ENCODE peak calls at places on chromosomes 4 and X, in five cellular contexts. T is pancreas, G is IMR-90, F is neuronal stem cell, U is aorta. W is an unnamed sample. For H3K4me1, the result is how much of the 10 kb centered on the place peaks cover.

GRCh38 chr4:39114436-39114835 is 52.4 kb downstream of the KLHL5 start:
- DNase-seq in T (no peak), G (peak), F (no peak), U (no peak), W (no peak)

GRCh38 chr4:99461623-99462401 is 26.7 kb upstream of the ADH7 start:
- DNase-seq in T (no peak), G (no peak), F (no peak), U (no peak), W (no peak)

GRCh38 chr4:169116270-169116901 is 106.3 kb upstream of the CBR4 start:
- DNase-seq in T (no peak), G (peak), F (no peak), U (no peak), W (no peak)

GRCh38 chrX:115579786-115580294 is 18.9 kb downstream of the PLS3 start:
- DNase-seq in T (no peak), G (no peak), F (no peak), U (no peak), W (no peak)

GRCh38 chr4:163048447-163048846 is 118.2 kb downstream of the NAF1 start:
- DNase-seq in T (peak), G (peak), F (no peak), U (no peak), W (peak)

GRCh38 chr4:85724801-85725548 is 250.0 kb downstream of the ARHGAP24 start:
- DNase-seq in T (no peak), G (no peak), F (no peak), U (no peak), W (no peak)

GRCh38 chrX:9204560-9204959 is 170.6 kb upstream of the FAM9B start:
- DNase-seq in T (no peak), G (peak), F (no peak), U (no peak), W (no peak)

GRCh38 chr4:125389713-125390112 is 75.0 kb downstream of the FAT4 start:
- DNase-seq in T (no peak), G (peak), F (no peak), U (no peak), W (no peak)

GRCh38 chrX:65821721-65822496 is 154.5 kb downstream of the MSN start:
- DNase-seq in T (no peak), G (no peak), F (no peak), U (no peak), W (peak)

GRCh38 chr4:168978001-168978700 is 31.9 kb downstream of the CBR4 start:
- DNase-seq in T (no peak), G (peak), F (no peak), U (no peak), W (no peak)

GRCh38 chr4:56908206-56909082 is 744 bp downstream of the REST start:
- DNase-seq in T (peak), G (peak), F (peak), U (peak), W (peak)

GRCh38 chr4:126451237-126451885 is 1136.6 kb downstream of the FAT4 start:
- DNase-seq in T (no peak), G (peak), F (no peak), U (no peak), W (no peak)

GRCh38 chr4:76993787-76994641 is 44.5 kb downstream of the SEPTIN11 start:
- DNase-seq in T (no peak), G (no peak), F (no peak), U (no peak), W (peak)

GRCh38 chr4:82493721-82494425 is 63.5 kb downstream of the ENOPH1 start:
- DNase-seq in T (no peak), G (peak), F (no peak), U (no peak), W (no peak)

GRCh38 chr4:70715097-70715496 is 6.7 kb upstream of the RUFY3 start:
- DNase-seq in T (no peak), G (peak), F (no peak), U (no peak), W (no peak)

GRCh38 chr4:89751416-89751815 is 85.5 kb downstream of the SNCA start:
- DNase-seq in T (no peak), G (no peak), F (no peak), U (no peak), W (no peak)

GRCh38 chr4:168877779-168878491 is 132.1 kb downstream of the CBR4 start:
- DNase-seq in T (peak), G (no peak), F (peak), U (peak), W (peak)

GRCh38 chr4:153533387-153533786 is 67.2 kb downstream of the TMEM131L start:
- DNase-seq in T (no peak), G (no peak), F (no peak), U (no peak), W (no peak)
- H3K4me1 ChIP-seq in T (under half), G (under half), F (under half), U (under half), W (under half)

DNA sequence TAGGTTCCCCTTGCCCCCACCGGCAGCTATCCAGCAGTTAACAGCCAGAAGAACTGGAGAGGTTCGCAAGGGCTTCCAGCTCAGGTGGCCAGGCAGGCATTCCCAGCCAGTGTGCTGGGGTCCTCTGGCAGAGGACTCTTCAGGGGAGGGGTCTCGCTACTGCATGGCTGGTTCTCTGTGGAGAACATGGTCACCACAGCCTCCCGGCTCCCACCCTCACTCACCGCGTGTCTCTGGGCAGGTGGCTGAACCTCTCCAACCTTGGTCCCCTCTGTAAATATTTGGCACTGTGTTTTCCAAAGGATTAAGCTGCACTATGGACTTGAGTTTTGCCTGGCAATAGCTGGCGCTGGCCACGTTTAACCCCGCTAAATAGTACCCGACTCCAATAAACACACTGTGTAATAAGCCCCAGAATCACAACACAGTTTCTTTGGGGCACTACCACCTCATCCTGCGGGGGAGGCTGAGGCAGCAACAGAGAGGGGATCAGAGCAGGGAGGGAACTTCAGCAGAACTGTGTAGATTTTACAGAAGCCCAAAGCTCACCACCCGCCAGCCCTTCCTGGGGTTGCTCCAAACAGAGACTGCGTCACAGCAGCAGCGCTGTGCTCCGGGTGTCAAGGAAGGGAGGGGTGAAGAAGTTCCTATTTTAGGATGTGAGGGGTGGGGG is 15.2 kb downstream of the BCOR start:
- DNase-seq in T (no peak), G (no peak), F (no peak), U (peak), W (peak)
- H3K4me1 ChIP-seq in T (under half), G (under half), F (under half), U (under half), W (under half)

GRCh38 chrX:41721590-41721989 is 2.4 kb upstream of the GPR82 start:
- DNase-seq in T (no peak), G (no peak), F (no peak), U (no peak), W (no peak)
- H3K4me1 ChIP-seq in T (under half), G (under half), F (under half), U (under half), W (under half)

GRCh38 chrX:71999535-71999934 is 88.9 kb downstream of the NHSL2 start:
- DNase-seq in T (no peak), G (no peak), F (no peak), U (no peak), W (no peak)
- H3K4me1 ChIP-seq in T (under half), G (under half), F (under half), U (under half), W (under half)

DNA sequence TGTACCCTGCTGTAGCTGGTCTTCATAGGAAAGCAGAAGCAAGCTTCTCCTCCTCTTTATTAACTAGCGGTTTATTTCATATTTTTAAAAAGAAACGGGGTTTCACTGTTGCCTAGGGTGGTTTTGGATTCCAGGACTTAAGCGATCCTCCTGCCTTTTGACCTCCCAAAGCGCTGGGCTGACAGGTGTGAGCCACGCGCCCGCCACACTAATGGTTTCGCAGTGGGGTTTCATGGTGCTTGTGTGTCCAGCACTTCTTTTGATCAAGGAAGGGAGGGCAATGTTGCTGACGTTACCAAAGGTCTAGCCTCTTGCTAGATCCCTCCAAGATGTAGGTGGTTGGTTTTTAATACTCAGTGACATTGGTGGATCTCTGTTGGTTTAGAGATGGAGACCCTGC is 1.4 kb downstream of the MAEA start:
- DNase-seq in T (no peak), G (no peak), F (no peak), U (no peak), W (no peak)
- H3K4me1 ChIP-seq in T (under half), G (under half), F (under half), U (under half), W (under half)

GRCh38 chr4:112031712-112032328 is 113.4 kb upstream of the FAM241A start:
- DNase-seq in T (peak), G (peak), F (peak), U (no peak), W (peak)

GRCh38 chr4:112029642-112030235 is 115.5 kb upstream of the FAM241A start:
- DNase-seq in T (no peak), G (no peak), F (no peak), U (no peak), W (no peak)
- H3K4me1 ChIP-seq in T (under half), G (under half), F (under half), U (under half), W (under half)

DNA sequence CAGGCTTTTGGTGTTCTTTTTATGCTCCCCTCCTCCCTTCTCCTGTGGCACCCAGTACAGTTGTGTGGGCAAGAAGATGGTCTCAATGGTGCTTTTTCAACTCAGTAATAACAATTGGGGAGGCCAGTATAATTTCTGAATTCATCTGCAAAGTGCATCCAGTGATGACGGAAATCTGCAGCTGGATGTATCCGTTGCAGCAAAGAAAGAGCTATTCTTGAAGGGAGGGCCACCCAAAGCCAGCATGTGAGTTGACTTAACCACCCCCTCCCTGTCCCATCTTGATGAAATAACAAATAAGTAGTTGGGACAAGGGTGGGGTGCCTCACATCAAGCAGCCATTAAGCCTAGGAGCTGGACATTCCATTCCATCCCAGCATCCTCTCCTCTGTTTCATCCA is 30.7 kb downstream of the TSC22D3 start:
- DNase-seq in T (no peak), G (no peak), F (no peak), U (peak), W (no peak)
- H3K4me1 ChIP-seq in T (under half), G (under half), F (under half), U (under half), W (under half)

GRCh38 chrX:140860718-140861117 is 141.7 kb upstream of the SPANXB1 start:
- DNase-seq in T (no peak), G (no peak), F (no peak), U (no peak), W (no peak)
- H3K4me1 ChIP-seq in T (under half), G (under half), F (under half), U (under half), W (under half)

GRCh38 chrX:118526149-118526548 is 30.5 kb downstream of the DOCK11 start:
- DNase-seq in T (no peak), G (no peak), F (no peak), U (no peak), W (no peak)

GRCh38 chrX:118524344-118524743 is 28.7 kb downstream of the DOCK11 start:
- DNase-seq in T (no peak), G (no peak), F (no peak), U (no peak), W (no peak)

GRCh38 chrX:118522230-118522926 is 26.8 kb downstream of the DOCK11 start:
- DNase-seq in T (no peak), G (no peak), F (no peak), U (no peak), W (no peak)

GRCh38 chrX:118525146-118525725 is 29.6 kb downstream of the DOCK11 start:
- DNase-seq in T (no peak), G (no peak), F (no peak), U (no peak), W (no peak)

GRCh38 chrX:118523920-118524319 is 28.3 kb downstream of the DOCK11 start:
- DNase-seq in T (no peak), G (no peak), F (no peak), U (no peak), W (no peak)
- H3K4me1 ChIP-seq in T (under half), G (under half), F (under half), U (under half), W (under half)

GRCh38 chrX:154720067-154720466 is 30.8 kb downstream of the GAB3 start:
- DNase-seq in T (no peak), G (no peak), F (no peak), U (no peak), W (no peak)

GRCh38 chrX:154718607-154719006 is 32.3 kb downstream of the GAB3 start:
- DNase-seq in T (no peak), G (no peak), F (no peak), U (no peak), W (no peak)

GRCh38 chrX:154719132-154719675 is 31.7 kb downstream of the GAB3 start:
- DNase-seq in T (no peak), G (peak), F (no peak), U (no peak), W (no peak)

GRCh38 chrX:154717824-154718223 is 33.1 kb downstream of the GAB3 start:
- DNase-seq in T (no peak), G (peak), F (no peak), U (no peak), W (no peak)

DNA sequence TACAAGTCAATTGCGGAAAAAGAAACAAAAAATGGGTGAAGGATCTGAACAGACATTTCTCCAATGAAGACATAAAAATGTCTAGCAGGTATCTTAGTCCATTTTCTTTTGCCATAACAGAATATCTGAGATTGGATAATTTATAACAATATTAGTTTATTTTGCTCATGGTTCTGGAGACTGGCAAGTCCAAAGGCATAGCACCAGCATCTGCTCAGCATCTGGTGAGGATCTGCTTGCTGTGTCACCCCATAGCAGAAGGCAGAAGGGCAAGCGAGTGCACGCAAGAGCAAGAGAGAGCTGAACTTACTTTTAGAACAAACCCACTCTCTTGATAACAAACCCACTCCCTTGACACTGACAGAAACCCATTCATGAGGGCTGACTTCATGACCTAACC is 29.7 kb downstream of the GAB3 start:
- DNase-seq in T (no peak), G (no peak), F (no peak), U (no peak), W (no peak)
- H3K4me1 ChIP-seq in T (under half), G (under half), F (under half), U (under half), W (under half)

W was measured in mucosa of descending colon.